ENCODE peak calls at places on chromosome 5, in six cellular contexts. N is GM23248; S is OCI-LY7; J is hepatocyte; R is lung; M is CD8-positive, alpha-beta memory T cell. W is an unnamed sample.

GRCh38 chr5:156219483-156219882 is 107.5 kb upstream of the SGCD start:
- DNase-seq in M (no peak), S (no peak), N (no peak), R (no peak), J (no peak), W (no peak)

GRCh38 chr5:10045376-10045775 is 204.3 kb downstream of the ATPSCKMT start:
- DNase-seq in R (no peak), M (no peak), S (no peak), N (no peak), J (no peak), W (no peak)

GRCh38 chr5:113361701-113362100 is 73.1 kb downstream of the TSSK1B start:
- DNase-seq in N (no peak), J (no peak), M (no peak), R (no peak), S (no peak), W (no peak)

GRCh38 chr5:115132465-115132864 is 37.2 kb downstream of the TRIM36 start:
- DNase-seq in M (no peak), J (no peak), S (no peak), R (no peak), N (no peak), W (no peak)

GRCh38 chr5:139755892-139756671 is 39.5 kb upstream of the PSD2 start:
- DNase-seq in S (no peak), M (peak), N (no peak), R (no peak), J (peak), W (no peak)

GRCh38 chr5:100520348-100520747 is 14.8 kb upstream of the FAM174A start:
- DNase-seq in N (no peak), S (no peak), J (no peak), R (no peak), M (no peak), W (no peak)

GRCh38 chr5:80269991-80270438 is 14.2 kb upstream of the SERINC5 start:
- DNase-seq in N (no peak), J (no peak), R (no peak), S (peak), M (no peak), W (no peak)

GRCh38 chr5:75265731-75266130 is 29.1 kb upstream of the ANKRD31 start:
- DNase-seq in S (peak), R (no peak), M (no peak), N (peak), J (peak), W (no peak)

GRCh38 chr5:83718195-83718825 is 2.3 kb downstream of the HAPLN1 start:
- DNase-seq in J (peak), M (no peak), R (no peak), S (peak), N (peak), W (no peak)

GRCh38 chr5:178279026-178279722 is 46.6 kb upstream of the PHYKPL start:
- DNase-seq in N (peak), M (no peak), S (no peak), J (no peak), R (no peak), W (no peak)

GRCh38 chr5:75335952-75336624 is 932 bp upstream of the HMGCR start:
- DNase-seq in J (peak), R (peak), N (peak), M (no peak), S (peak), W (no peak)

GRCh38 chr5:58108507-58108906 is 351.4 kb downstream of the PLK2 start:
- DNase-seq in M (no peak), S (no peak), N (no peak), R (no peak), J (no peak), W (no peak)

GRCh38 chr5:61349935-61350334 is 17.9 kb downstream of the ZSWIM6 start:
- DNase-seq in M (no peak), R (no peak), N (no peak), J (no peak), S (no peak), W (no peak)

GRCh38 chr5:65539827-65540226 is 23.1 kb downstream of the CENPK start:
- DNase-seq in M (no peak), R (no peak), N (peak), J (peak), S (no peak), W (no peak)

GRCh38 chr5:126477681-126478117 is 54.5 kb downstream of the GRAMD2B start:
- DNase-seq in R (no peak), J (no peak), M (no peak), S (no peak), N (peak), W (no peak)

GRCh38 chr5:81815318-81815717 is 64.4 kb upstream of the SSBP2 start:
- DNase-seq in M (no peak), J (no peak), S (no peak), N (no peak), R (no peak), W (no peak)

GRCh38 chr5:81817980-81818379 is 67.1 kb upstream of the SSBP2 start:
- DNase-seq in J (no peak), N (no peak), R (no peak), M (no peak), S (no peak), W (no peak)

GRCh38 chr5:81820315-81820636 is 69.4 kb upstream of the SSBP2 start:
- DNase-seq in N (no peak), S (no peak), R (no peak), M (no peak), J (no peak), W (no peak)

GRCh38 chr5:81819556-81820314 is 68.8 kb upstream of the SSBP2 start:
- DNase-seq in R (no peak), J (no peak), M (no peak), S (no peak), N (peak), W (no peak)

DNA sequence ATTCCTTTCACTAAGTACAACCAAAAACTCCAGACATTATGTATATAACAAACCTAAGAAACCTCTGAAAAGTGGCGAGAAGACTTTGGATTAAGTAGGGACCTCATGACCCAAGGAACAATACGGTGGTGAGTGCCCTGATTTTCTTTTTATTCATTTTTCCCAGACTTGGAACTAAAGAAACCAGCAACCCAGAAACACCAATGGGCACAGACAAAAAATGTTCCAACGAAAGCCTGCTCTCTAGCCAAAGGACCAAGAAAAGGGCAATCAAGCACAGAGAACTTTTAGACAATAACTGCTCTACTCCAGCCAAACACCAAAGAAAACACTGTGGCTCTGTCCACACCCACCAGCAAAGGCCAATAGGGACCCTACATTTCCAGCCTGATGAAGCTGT is 66.2 kb upstream of the SSBP2 start:
- DNase-seq in N (no peak), J (no peak), R (no peak), S (no peak), M (no peak), W (no peak)
- H3K27ac ChIP-seq in N (no peak), J (no peak), R (no peak), S (no peak), M (no peak), W (no peak)

GRCh38 chr5:14859150-14859549 is 12.4 kb downstream of the ANKH start:
- DNase-seq in M (no peak), S (no peak), J (no peak), R (no peak), N (no peak), W (no peak)

GRCh38 chr5:14864181-14864812 is 7.3 kb downstream of the ANKH start:
- DNase-seq in J (no peak), N (no peak), S (no peak), R (no peak), M (no peak), W (no peak)

GRCh38 chr5:14863105-14863504 is 8.5 kb downstream of the ANKH start:
- DNase-seq in R (no peak), M (no peak), N (no peak), S (no peak), J (no peak), W (no peak)

GRCh38 chr5:14859980-14860379 is 11.6 kb downstream of the ANKH start:
- DNase-seq in J (no peak), R (no peak), M (no peak), N (no peak), S (no peak), W (no peak)

DNA sequence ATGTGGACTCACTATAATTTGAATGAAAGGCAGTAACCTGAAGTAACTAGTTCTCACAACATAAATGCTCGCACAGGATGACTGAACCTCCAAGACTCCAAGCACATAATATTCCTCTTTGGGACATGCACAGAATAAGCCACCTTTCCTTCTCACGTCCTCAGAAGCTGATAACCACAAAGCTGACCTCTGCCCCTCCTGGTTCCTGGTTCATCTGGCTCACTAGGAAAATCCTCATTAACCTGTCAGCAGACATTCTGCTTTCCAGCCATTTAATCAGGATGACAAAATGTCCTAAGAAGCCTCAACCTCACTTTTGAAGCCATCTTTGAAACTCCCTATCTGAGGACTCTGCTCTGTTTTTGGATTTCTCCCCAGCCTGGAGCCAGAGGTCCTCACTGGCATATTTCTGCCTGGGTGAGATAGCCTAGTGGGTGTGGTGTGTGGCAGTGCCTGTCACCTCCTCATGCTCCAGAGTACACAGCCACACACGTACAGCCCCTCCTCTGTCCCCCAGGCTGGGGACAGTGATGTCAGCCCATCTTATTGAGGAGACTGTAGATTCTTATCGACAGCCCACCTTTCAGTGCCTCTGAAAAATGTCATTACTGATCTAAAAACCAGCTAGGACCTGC is 10.3 kb downstream of the ANKH start:
- DNase-seq in M (no peak), R (no peak), J (no peak), N (no peak), S (no peak), W (no peak)
- H3K27ac ChIP-seq in M (no peak), R (no peak), J (no peak), N (no peak), S (no peak), W (no peak)

GRCh38 chr5:93600409-93601052 is 17.5 kb downstream of the NR2F1 start:
- DNase-seq in N (no peak), R (no peak), J (no peak), M (no peak), S (no peak), W (no peak)

GRCh38 chr5:93602261-93603149 is 19.5 kb downstream of the NR2F1 start:
- DNase-seq in R (no peak), M (no peak), J (no peak), S (no peak), N (no peak), W (no peak)

GRCh38 chr5:93601433-93602175 is 18.6 kb downstream of the NR2F1 start:
- DNase-seq in M (no peak), R (no peak), J (no peak), N (no peak), S (no peak), W (no peak)

GRCh38 chr5:93599427-93600146 is 16.6 kb downstream of the NR2F1 start:
- DNase-seq in S (no peak), R (no peak), M (no peak), J (no peak), N (no peak), W (no peak)

DNA sequence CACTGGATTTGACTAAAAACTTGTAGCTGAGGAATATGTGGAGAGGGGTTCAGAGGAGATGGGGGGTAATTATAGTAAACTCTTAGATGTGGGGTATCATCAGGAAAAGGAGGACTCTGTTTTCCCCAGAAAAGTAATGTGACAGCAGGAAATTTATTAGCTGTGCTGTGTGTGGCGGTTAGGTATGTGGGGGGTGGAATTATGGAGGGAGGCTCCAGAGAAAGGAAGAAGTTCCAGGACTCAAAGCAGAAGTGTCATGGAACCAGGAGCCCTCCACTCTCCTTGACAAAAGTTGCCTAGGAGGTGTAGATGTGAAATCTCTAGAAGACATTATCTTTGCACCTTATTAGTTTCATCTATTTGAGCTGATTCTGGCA is 18.0 kb downstream of the NR2F1 start:
- DNase-seq in S (no peak), R (no peak), N (no peak), J (no peak), M (no peak), W (no peak)
- H3K27ac ChIP-seq in S (no peak), R (peak), N (no peak), J (no peak), M (no peak), W (no peak)

GRCh38 chr5:124519396-124519795 is 227.0 kb downstream of the ZNF608 start:
- DNase-seq in M (no peak), J (peak), R (no peak), N (peak), S (peak), W (no peak)
- H3K27ac ChIP-seq in M (no peak), J (no peak), R (no peak), N (no peak), S (peak), W (no peak)

GRCh38 chr5:149860801-149861322 is 83.7 kb downstream of the PDE6A start:
- DNase-seq in J (no peak), N (no peak), R (no peak), M (peak), S (peak), W (no peak)
- H3K27ac ChIP-seq in J (no peak), N (no peak), R (no peak), M (no peak), S (peak), W (no peak)

GRCh38 chr5:179793470-179794139 is at the start of gene LTC4S:
- DNase-seq in J (no peak), M (peak), S (peak), N (peak), R (peak), W (no peak)
- H3K27ac ChIP-seq in J (no peak), M (no peak), S (peak), N (no peak), R (peak), W (peak)

W was measured in naive thymus-derived CD4-positive, alpha-beta T cell.